ENCODE peak calls at places on chromosomes 7 and 10, in nine cellular contexts. E is activated CD8-positive, alpha-beta memory T cell treated with anti-CD3 and anti-CD28 coated beads, Interleukin-2, amount 10 ng/mL, durations not matched to agents 7 days and 5 days; F is stimulated activated naive CD8-positive, alpha-beta T cell treated with anti-CD3 and anti-CD28 coated beads, Interleukin-15, Interleukin-2, amounts not matched to agents 100 U/mL and 50 U/mL, for 24 hours; R is aorta; Y is activated CD8-positive, alpha-beta T cell treated with anti-CD3 and anti-CD28 coated beads for 36 hours; L is left colon; J is right cardiac atrium; D is RWPE2; B is activated T-cell treated with anti-CD3 and anti-CD28 coated beads, Interleukin-2, amount 50 U/mL, for 4 hours. G is an unnamed sample.

GRCh38 chr7:6284461-6285360 is 12.3 kb upstream of the CYTH3 start:
- ATAC-seq in Y (no peak), F (no peak), B (no peak), J (no peak), R (no peak), D (peak; percentile 20), E (no peak), L (peak; percentile 28), G (no peak)

GRCh38 chr7:23938937-23939552 is 229.0 kb downstream of the STK31 start:
- ATAC-seq in E (no peak), D (peak; percentile 91), J (no peak), L (peak; percentile 94), F (peak; percentile 40), R (no peak), B (no peak), Y (peak; percentile 47), G (peak; percentile 51)

GRCh38 chr10:71854031-71854430 is 3.0 kb upstream of the PSAP start:
- ATAC-seq in F (no peak), B (no peak), E (no peak), L (no peak), J (no peak), R (no peak), D (no peak), Y (no peak), G (no peak)

GRCh38 chr7:120519224-120519623 is 246.2 kb downstream of the KCND2 start:
- ATAC-seq in B (no peak), E (no peak), Y (no peak), D (no peak), L (no peak), F (no peak), J (no peak), R (no peak), G (no peak)

GRCh38 chr7:36746347-36746746 is 22.1 kb upstream of the AOAH start:
- ATAC-seq in L (no peak), F (peak; percentile 28), R (no peak), J (peak; percentile 52), Y (no peak), E (no peak), B (no peak), D (no peak), G (no peak)

GRCh38 chr7:135098391-135098790 is 49.5 kb upstream of the TMEM140 start:
- ATAC-seq in J (no peak), R (no peak), D (no peak), Y (no peak), L (no peak), E (no peak), F (no peak), B (no peak), G (no peak)

GRCh38 chr7:127760436-127761031 is 108.5 kb downstream of the SND1 start:
- ATAC-seq in L (no peak), B (no peak), Y (no peak), R (no peak), F (no peak), D (no peak), E (no peak), J (no peak), G (no peak)

GRCh38 chr10:59907918-59908807 is 1.8 kb upstream of the CCDC6 start:
- ATAC-seq in B (peak; percentile 12), F (no peak), Y (no peak), E (no peak), L (peak; percentile 39), J (peak; percentile 36), R (peak; percentile 74), D (peak; percentile 35), G (no peak)

GRCh38 chr10:123146892-123147634 is 873 bp upstream of the HMX2 start:
- ATAC-seq in J (no peak), E (no peak), Y (no peak), R (no peak), B (no peak), L (no peak), D (no peak), F (no peak), G (no peak)

GRCh38 chr10:28387141-28387540 is 84.3 kb upstream of the MPP7 start:
- ATAC-seq in D (peak; percentile 92), Y (no peak), F (no peak), R (no peak), J (no peak), L (peak; percentile 99), B (no peak), E (no peak), G (no peak)

GRCh38 chr7:117220836-117221235 is 102.0 kb downstream of the WNT2 start:
- ATAC-seq in R (no peak), B (no peak), Y (no peak), J (no peak), D (no peak), E (no peak), L (no peak), F (no peak), G (no peak)

GRCh38 chr10:132375795-132376297 is 21.2 kb upstream of the PWWP2B start:
- ATAC-seq in J (no peak), B (no peak), F (no peak), Y (no peak), D (no peak), R (no peak), E (no peak), L (no peak), G (no peak)

GRCh38 chr7:98314469-98314868 is 33.0 kb downstream of the BRI3 start:
- ATAC-seq in J (no peak), L (no peak), E (no peak), Y (no peak), D (no peak), B (no peak), R (no peak), F (no peak), G (peak; percentile 85)

GRCh38 chr10:86317949-86318725 is 48.5 kb downstream of the GRID1 start:
- ATAC-seq in L (no peak), R (no peak), J (no peak), F (no peak), B (no peak), Y (no peak), D (peak; percentile 64), E (no peak), G (no peak)

GRCh38 chr7:55871932-55872485 is 9.5 kb upstream of the SEPTIN14 start:
- ATAC-seq in B (no peak), D (no peak), J (no peak), R (no peak), Y (no peak), L (no peak), E (no peak), F (no peak), G (no peak)

GRCh38 chr7:101705327-101705726 is 76.2 kb upstream of the MYL10 start:
- ATAC-seq in Y (no peak), L (no peak), E (no peak), B (no peak), F (no peak), D (peak; percentile 66), J (no peak), R (no peak), G (no peak)

GRCh38 chr10:12934777-12935176 is 66.7 kb downstream of the CCDC3 start:
- ATAC-seq in J (no peak), R (no peak), B (no peak), E (no peak), D (peak; percentile 93), Y (no peak), L (no peak), F (no peak), G (no peak)

GRCh38 chr10:54958844-54959243 is 157.8 kb upstream of the PCDH15 start:
- ATAC-seq in F (no peak), D (no peak), J (no peak), E (no peak), Y (no peak), R (no peak), B (no peak), L (no peak), G (no peak)

GRCh38 chr7:18552943-18553584 is 57.5 kb downstream of the HDAC9 start:
- ATAC-seq in R (no peak), D (no peak), L (no peak), E (no peak), J (peak; percentile 65), B (no peak), Y (no peak), F (no peak), G (no peak)

GRCh38 chr7:28013019-28013418 is 167.6 kb downstream of the JAZF1 start:
- ATAC-seq in D (no peak), E (no peak), F (no peak), Y (no peak), B (no peak), R (no peak), J (no peak), L (no peak), G (no peak)

GRCh38 chr7:23356726-23357125 is 57.6 kb downstream of the MALSU1 start:
- ATAC-seq in L (no peak), B (peak; percentile 89), R (no peak), F (peak; percentile 82), D (no peak), E (peak; percentile 85), J (no peak), Y (peak; percentile 84), G (no peak)

GRCh38 chr7:99500637-99501009 is 542 bp upstream of the ZNF394 start:
- ATAC-seq in D (no peak), J (no peak), B (no peak), R (no peak), L (no peak), E (no peak), Y (no peak), F (no peak), G (no peak)

GRCh38 chr10:104322416-104322782 is 15.9 kb downstream of the ITPRIP start:
- ATAC-seq in J (no peak), E (peak; percentile 69), B (peak; percentile 36), L (peak; percentile 61), Y (peak; percentile 66), F (peak; percentile 19), D (peak; percentile 75), R (no peak), G (peak; percentile 47)

GRCh38 chr7:129343099-129343700 is 91.0 kb upstream of the STRIP2 start:
- ATAC-seq in F (no peak), D (peak; percentile 59), Y (peak; percentile 50), J (no peak), E (no peak), R (no peak), B (no peak), L (peak; percentile 59), G (no peak)

GRCh38 chr10:4474829-4475228 is 351.2 kb upstream of the AKR1E2 start:
- ATAC-seq in E (no peak), L (peak; percentile 48), B (no peak), F (no peak), Y (no peak), R (no peak), J (no peak), D (peak; percentile 66), G (no peak)

GRCh38 chr7:30047124-30047523 is 18.9 kb downstream of the PLEKHA8 start:
- ATAC-seq in D (no peak), E (no peak), B (no peak), R (no peak), F (no peak), L (no peak), Y (no peak), J (no peak), G (no peak)

GRCh38 chr10:36880898-36881297 is 244.5 kb upstream of the ANKRD30A start:
- ATAC-seq in R (no peak), J (no peak), L (no peak), Y (no peak), D (peak; percentile 65), B (no peak), E (no peak), F (no peak), G (no peak)

GRCh38 chr10:86439544-86439943 is 72.9 kb upstream of the GRID1 start:
- ATAC-seq in J (peak; percentile 67), L (peak; percentile 12), B (no peak), D (peak; percentile 72), F (no peak), Y (no peak), E (no peak), R (peak; percentile 44), G (no peak)

GRCh38 chr10:49497358-49497757 is 41.6 kb downstream of the ERCC6 start:
- ATAC-seq in J (no peak), B (no peak), Y (no peak), R (no peak), E (no peak), F (no peak), L (no peak), D (no peak), G (no peak)

GRCh38 chr7:17062433-17063383 is 180.9 kb upstream of the AGR3 start:
- ATAC-seq in F (no peak), E (no peak), B (no peak), D (no peak), L (no peak), R (no peak), J (no peak), Y (peak; percentile 58), G (no peak)

G was measured in stimulated activated memory B cell treated with anti-CD40 and anti-IgM and Interleukin-4, amounts not matched to agents 10 μg/mL and 1 μg/mL and 100 μg/mL, for 72 hours.